ENCODE peak calls at places on chromosomes 11 and 22, in four cellular contexts. One of them, this sample, is unnamed.

GRCh38 chr11:2208691-2209369 is 37.2 kb upstream of the TH start:
- DNase-seq in trophoblast cell: peak
- DNase-seq in mesenchymal stem cell: no peak
- DNase-seq in fibroblast of lung: no peak
- DNase-seq in this sample: peak

GRCh38 chr22:39242809-39243442 is 1.9 kb downstream of the PDGFB start:
- DNase-seq in trophoblast cell: peak
- DNase-seq in mesenchymal stem cell: peak
- DNase-seq in fibroblast of lung: no peak
- DNase-seq in this sample: peak

GRCh38 chr11:128610765-128611617 is 23.6 kb upstream of the ETS1 start:
- DNase-seq in trophoblast cell: no peak
- DNase-seq in mesenchymal stem cell: no peak
- DNase-seq in fibroblast of lung: no peak
- DNase-seq in this sample: no peak

GRCh38 chr11:129538323-129538722 is 162.7 kb downstream of the BARX2 start:
- DNase-seq in trophoblast cell: no peak
- DNase-seq in mesenchymal stem cell: no peak
- DNase-seq in fibroblast of lung: no peak
- DNase-seq in this sample: no peak

GRCh38 chr11:90747057-90747456 is 524.2 kb upstream of the CHORDC1 start:
- DNase-seq in trophoblast cell: peak
- DNase-seq in mesenchymal stem cell: no peak
- DNase-seq in fibroblast of lung: no peak
- DNase-seq in this sample: peak

GRCh38 chr11:102306048-102306575 is 11.2 kb upstream of the BIRC3 start:
- DNase-seq in trophoblast cell: peak
- DNase-seq in mesenchymal stem cell: no peak
- DNase-seq in fibroblast of lung: peak
- DNase-seq in this sample: peak

GRCh38 chr11:15910761-15911160 is 445.6 kb downstream of the SOX6 start:
- DNase-seq in trophoblast cell: peak
- DNase-seq in mesenchymal stem cell: no peak
- DNase-seq in fibroblast of lung: no peak
- DNase-seq in this sample: no peak

GRCh38 chr11:13876423-13876822 is 86.1 kb upstream of the SPON1 start:
- DNase-seq in trophoblast cell: no peak
- DNase-seq in mesenchymal stem cell: no peak
- DNase-seq in fibroblast of lung: no peak
- DNase-seq in this sample: no peak

GRCh38 chr22:29992341-29993275 is 87.7 kb upstream of the HORMAD2 start:
- DNase-seq in trophoblast cell: peak
- DNase-seq in mesenchymal stem cell: no peak
- DNase-seq in fibroblast of lung: peak
- DNase-seq in this sample: peak

GRCh38 chr22:41800348-41801146 is at the start of gene CCDC134:
- DNase-seq in trophoblast cell: peak
- DNase-seq in mesenchymal stem cell: peak
- DNase-seq in fibroblast of lung: peak
- DNase-seq in this sample: peak

GRCh38 chr11:12083380-12083779 is 27.0 kb upstream of the MICAL2 start:
- DNase-seq in trophoblast cell: peak
- DNase-seq in mesenchymal stem cell: no peak
- DNase-seq in fibroblast of lung: no peak
- DNase-seq in this sample: no peak

GRCh38 chr11:70521475-70522260 is 123.3 kb downstream of the CTTN start:
- DNase-seq in trophoblast cell: no peak
- DNase-seq in mesenchymal stem cell: no peak
- DNase-seq in fibroblast of lung: no peak
- DNase-seq in this sample: no peak

GRCh38 chr22:31972180-31972579 is 27.8 kb downstream of the YWHAH start:
- DNase-seq in trophoblast cell: no peak
- DNase-seq in mesenchymal stem cell: no peak
- DNase-seq in fibroblast of lung: no peak
- DNase-seq in this sample: no peak

GRCh38 chr11:62071408-62071807 is 52.4 kb upstream of the INCENP start:
- DNase-seq in trophoblast cell: peak
- DNase-seq in mesenchymal stem cell: no peak
- DNase-seq in fibroblast of lung: no peak
- DNase-seq in this sample: no peak

GRCh38 chr11:71251761-71252433 is 480 bp downstream of the SHANK2 start:
- DNase-seq in trophoblast cell: peak
- DNase-seq in mesenchymal stem cell: peak
- DNase-seq in fibroblast of lung: no peak
- DNase-seq in this sample: no peak

GRCh38 chr22:42000466-42000865 is 1.9 kb downstream of the WBP2NL start:
- DNase-seq in trophoblast cell: no peak
- DNase-seq in mesenchymal stem cell: no peak
- DNase-seq in fibroblast of lung: no peak
- DNase-seq in this sample: no peak

GRCh38 chr22:41883400-41883799 is 31.5 kb downstream of the SHISA8 start:
- DNase-seq in trophoblast cell: peak
- DNase-seq in mesenchymal stem cell: no peak
- DNase-seq in fibroblast of lung: no peak
- DNase-seq in this sample: no peak

GRCh38 chr22:39917776-39918493 is 17.1 kb downstream of the GRAP2 start:
- DNase-seq in trophoblast cell: no peak
- DNase-seq in mesenchymal stem cell: no peak
- DNase-seq in fibroblast of lung: no peak
- DNase-seq in this sample: no peak

GRCh38 chr11:85483861-85484260 is 143.3 kb downstream of the DLG2 start:
- DNase-seq in trophoblast cell: no peak
- DNase-seq in mesenchymal stem cell: no peak
- DNase-seq in fibroblast of lung: peak
- DNase-seq in this sample: no peak

GRCh38 chr11:102111011-102111786 is 952 bp downstream of the YAP1 start:
- DNase-seq in trophoblast cell: peak
- DNase-seq in mesenchymal stem cell: peak
- DNase-seq in fibroblast of lung: peak
- DNase-seq in this sample: peak

GRCh38 chr22:29308791-29309262 is 2.4 kb downstream of the GAS2L1 start:
- DNase-seq in trophoblast cell: no peak
- DNase-seq in mesenchymal stem cell: peak
- DNase-seq in fibroblast of lung: peak
- DNase-seq in this sample: peak

GRCh38 chr11:72771507-72771906 is 19.3 kb upstream of the ARAP1 start:
- DNase-seq in trophoblast cell: no peak
- DNase-seq in mesenchymal stem cell: peak
- DNase-seq in fibroblast of lung: peak
- DNase-seq in this sample: no peak

GRCh38 chr11:119907122-119907933 is 178.3 kb upstream of the NECTIN1 start:
- DNase-seq in trophoblast cell: peak
- DNase-seq in mesenchymal stem cell: no peak
- DNase-seq in fibroblast of lung: no peak
- DNase-seq in this sample: no peak
- H3K27ac ChIP-seq in trophoblast cell: peak
- H3K27ac ChIP-seq in mesenchymal stem cell: no peak
- H3K27ac ChIP-seq in fibroblast of lung: no peak
- H3K27ac ChIP-seq in this sample: no peak

DNA sequence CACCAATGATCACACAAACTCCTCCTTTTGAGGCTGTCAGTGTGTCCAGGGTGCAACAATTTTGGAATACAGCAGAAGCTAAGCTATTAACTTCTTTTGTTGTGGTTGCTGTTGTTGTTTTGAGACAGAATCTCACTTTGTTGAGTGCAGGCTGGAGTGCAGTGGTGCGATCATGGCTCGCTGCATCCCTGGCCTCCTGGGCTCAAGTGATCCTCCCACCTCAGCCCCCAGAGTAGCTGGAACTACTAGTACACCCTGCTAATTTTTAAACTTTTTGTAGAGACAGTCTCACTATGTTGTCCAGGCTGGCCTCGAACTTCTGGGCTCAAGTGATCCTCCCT is 22.0 kb downstream of the GSTT2B start:
- DNase-seq in trophoblast cell: no peak
- DNase-seq in mesenchymal stem cell: no peak
- DNase-seq in fibroblast of lung: no peak
- DNase-seq in this sample: no peak
- H2AFZ ChIP-seq in trophoblast cell: no peak
- H2AFZ ChIP-seq in mesenchymal stem cell: no peak
- H2AFZ ChIP-seq in fibroblast of lung: no peak
- H2AFZ ChIP-seq in this sample: no peak

GRCh38 chr11:117187428-117187798 is 8.9 kb downstream of the SIDT2 start:
- DNase-seq in trophoblast cell: no peak
- DNase-seq in mesenchymal stem cell: no peak
- DNase-seq in fibroblast of lung: no peak
- DNase-seq in this sample: no peak
- H3K27ac ChIP-seq in trophoblast cell: no peak
- H3K27ac ChIP-seq in mesenchymal stem cell: no peak
- H3K27ac ChIP-seq in fibroblast of lung: no peak
- H3K27ac ChIP-seq in this sample: no peak

DNA sequence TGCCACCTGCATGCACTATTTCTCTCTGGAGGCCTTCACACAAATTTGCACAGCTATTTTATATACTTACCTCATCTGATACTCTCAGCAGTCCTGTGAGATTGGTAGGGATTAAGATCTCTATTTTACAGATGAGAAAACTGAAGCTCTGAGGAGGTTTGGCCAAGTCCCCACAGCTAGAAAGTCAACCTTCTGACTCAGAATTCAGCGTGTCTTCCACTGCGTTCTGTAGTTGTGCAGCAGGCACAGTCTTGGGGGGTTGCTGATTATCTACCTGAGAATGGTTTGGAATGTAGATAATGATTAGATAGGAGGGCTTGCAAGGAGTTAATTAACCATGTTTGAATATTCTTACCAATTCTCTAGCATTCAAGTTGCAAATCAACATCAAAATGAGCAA is 2.5 kb upstream of the SORL1 start:
- DNase-seq in trophoblast cell: no peak
- DNase-seq in mesenchymal stem cell: no peak
- DNase-seq in fibroblast of lung: no peak
- DNase-seq in this sample: no peak
- H2AFZ ChIP-seq in trophoblast cell: no peak
- H2AFZ ChIP-seq in mesenchymal stem cell: no peak
- H2AFZ ChIP-seq in fibroblast of lung: no peak
- H2AFZ ChIP-seq in this sample: no peak

GRCh38 chr11:69416123-69416475 is 65.4 kb upstream of the LINC01488 start:
- DNase-seq in trophoblast cell: no peak
- DNase-seq in mesenchymal stem cell: no peak
- DNase-seq in fibroblast of lung: no peak
- DNase-seq in this sample: no peak

GRCh38 chr11:69416746-69417145 is 64.7 kb upstream of the LINC01488 start:
- DNase-seq in trophoblast cell: no peak
- DNase-seq in mesenchymal stem cell: no peak
- DNase-seq in fibroblast of lung: no peak
- DNase-seq in this sample: no peak

GRCh38 chr11:69414773-69415187 is 66.7 kb upstream of the LINC01488 start:
- DNase-seq in trophoblast cell: no peak
- DNase-seq in mesenchymal stem cell: no peak
- DNase-seq in fibroblast of lung: no peak
- DNase-seq in this sample: no peak

GRCh38 chr11:69413993-69414392 is 67.5 kb upstream of the LINC01488 start:
- DNase-seq in trophoblast cell: no peak
- DNase-seq in mesenchymal stem cell: no peak
- DNase-seq in fibroblast of lung: no peak
- DNase-seq in this sample: no peak

DNA sequence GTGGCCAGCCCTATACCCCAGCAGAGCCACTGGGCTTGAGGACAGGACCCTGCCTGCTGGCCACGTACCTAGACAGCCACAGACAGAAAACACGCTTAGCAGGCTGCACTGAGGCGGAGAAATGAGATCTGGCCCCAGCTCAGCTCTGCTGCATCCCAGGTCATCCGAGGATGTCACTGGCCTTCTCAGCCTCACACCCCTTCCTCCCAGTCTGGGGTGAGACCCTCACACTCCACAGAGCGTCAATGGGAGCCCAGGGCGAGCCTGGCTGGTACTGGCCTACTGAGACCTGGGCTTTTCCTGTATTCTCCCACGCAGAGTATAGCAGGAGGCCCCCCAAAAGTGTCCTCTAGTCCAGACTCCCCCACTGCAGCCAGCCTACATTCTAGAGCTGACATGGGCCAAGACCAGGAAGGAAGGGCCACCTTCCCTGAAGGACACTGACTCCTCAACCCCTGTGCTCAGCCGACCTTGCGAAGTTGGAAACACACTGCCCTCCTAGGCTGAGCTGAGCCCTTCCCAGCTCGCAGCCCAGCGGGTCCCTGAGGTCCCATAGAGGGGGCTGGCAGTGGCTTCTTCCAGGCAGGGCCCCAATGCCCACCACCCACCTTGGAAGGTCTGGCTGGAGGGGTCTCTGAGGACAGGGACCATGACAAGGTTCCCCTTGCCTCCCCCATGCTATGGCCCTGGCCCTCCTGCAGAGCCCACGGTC is 65.9 kb upstream of the LINC01488 start:
- DNase-seq in trophoblast cell: no peak
- DNase-seq in mesenchymal stem cell: no peak
- DNase-seq in fibroblast of lung: no peak
- DNase-seq in this sample: no peak
- H3K27ac ChIP-seq in trophoblast cell: no peak
- H3K27ac ChIP-seq in mesenchymal stem cell: no peak
- H3K27ac ChIP-seq in fibroblast of lung: no peak
- H3K27ac ChIP-seq in this sample: no peak

GRCh38 chr11:78033040-78033439 is 10.0 kb upstream of the KCTD14 start:
- DNase-seq in trophoblast cell: no peak
- DNase-seq in mesenchymal stem cell: no peak
- DNase-seq in fibroblast of lung: no peak
- DNase-seq in this sample: no peak

GRCh38 chr11:78031629-78032028 is 8.6 kb upstream of the KCTD14 start:
- DNase-seq in trophoblast cell: no peak
- DNase-seq in mesenchymal stem cell: no peak
- DNase-seq in fibroblast of lung: no peak
- DNase-seq in this sample: no peak

GRCh38 chr11:78030429-78031325 is 7.6 kb upstream of the KCTD14 start:
- DNase-seq in trophoblast cell: no peak
- DNase-seq in mesenchymal stem cell: no peak
- DNase-seq in fibroblast of lung: peak
- DNase-seq in this sample: peak

GRCh38 chr11:78034623-78035022 is 11.5 kb upstream of the KCTD14 start:
- DNase-seq in trophoblast cell: no peak
- DNase-seq in mesenchymal stem cell: no peak
- DNase-seq in fibroblast of lung: no peak
- DNase-seq in this sample: no peak

GRCh38 chr11:78032090-78032489 is 9.0 kb upstream of the KCTD14 start:
- DNase-seq in trophoblast cell: no peak
- DNase-seq in mesenchymal stem cell: no peak
- DNase-seq in fibroblast of lung: no peak
- DNase-seq in this sample: no peak
- H2AFZ ChIP-seq in trophoblast cell: no peak
- H2AFZ ChIP-seq in mesenchymal stem cell: no peak
- H2AFZ ChIP-seq in fibroblast of lung: no peak
- H2AFZ ChIP-seq in this sample: peak

DNA sequence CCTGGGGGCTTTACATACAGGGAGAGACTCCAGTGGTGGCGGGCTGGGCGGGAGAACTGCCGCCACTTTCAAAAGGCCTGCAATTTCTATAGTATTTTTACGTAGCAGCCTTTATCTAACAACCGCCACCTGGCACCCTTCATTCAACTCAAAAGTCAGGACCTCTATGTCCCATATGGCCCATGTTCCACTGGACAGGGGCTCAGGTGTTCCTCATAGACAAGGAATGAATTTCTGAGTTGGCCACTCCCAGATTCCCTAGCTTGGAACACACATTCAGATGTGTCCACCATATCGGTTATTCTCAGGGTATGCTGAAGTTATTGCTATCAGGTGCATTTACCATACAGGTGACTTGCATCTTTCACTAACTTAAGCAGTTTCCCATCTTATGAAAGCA is 29.9 kb downstream of the RNF169 start:
- DNase-seq in trophoblast cell: peak
- DNase-seq in mesenchymal stem cell: no peak
- DNase-seq in fibroblast of lung: no peak
- DNase-seq in this sample: no peak
- H3K27ac ChIP-seq in trophoblast cell: no peak
- H3K27ac ChIP-seq in mesenchymal stem cell: no peak
- H3K27ac ChIP-seq in fibroblast of lung: no peak
- H3K27ac ChIP-seq in this sample: no peak

GRCh38 chr11:92885600-92885999 is 83.9 kb upstream of the MTNR1B start:
- DNase-seq in trophoblast cell: no peak
- DNase-seq in mesenchymal stem cell: no peak
- DNase-seq in fibroblast of lung: no peak
- DNase-seq in this sample: no peak
- H2AFZ ChIP-seq in trophoblast cell: no peak
- H2AFZ ChIP-seq in mesenchymal stem cell: no peak
- H2AFZ ChIP-seq in fibroblast of lung: no peak
- H2AFZ ChIP-seq in this sample: no peak